ENCODE peak calls at places on chromosomes 7 and 10, in nine cellular contexts. One of them, this sample, is unnamed.

GRCh38 chr7:33334349-33334748 is 205.0 kb downstream of the BBS9 start:
- DNase-seq in T-helper 1 cell: no peak
- DNase-seq in A549: no peak
- DNase-seq in hepatic stellate cell: no peak
- DNase-seq in hypothalamus: no peak
- DNase-seq in NCI-H1417: peak
- DNase-seq in progenitor cell of endocrine pancreas: no peak
- DNase-seq in BE2C: peak
- DNase-seq in OCI-LY7: peak
- DNase-seq in this sample: no peak

GRCh38 chr7:137992042-137992737 is 9.7 kb downstream of the CREB3L2 start:
- DNase-seq in progenitor cell of endocrine pancreas: no peak
- DNase-seq in OCI-LY7: no peak
- DNase-seq in hepatic stellate cell: peak
- DNase-seq in A549: no peak
- DNase-seq in hypothalamus: no peak
- DNase-seq in BE2C: no peak
- DNase-seq in NCI-H1417: no peak
- DNase-seq in T-helper 1 cell: no peak
- DNase-seq in this sample: no peak

GRCh38 chr7:84490661-84491060 is 296.1 kb upstream of the SEMA3A start:
- DNase-seq in NCI-H1417: no peak
- DNase-seq in T-helper 1 cell: no peak
- DNase-seq in OCI-LY7: no peak
- DNase-seq in hepatic stellate cell: no peak
- DNase-seq in progenitor cell of endocrine pancreas: no peak
- DNase-seq in A549: no peak
- DNase-seq in BE2C: peak
- DNase-seq in hypothalamus: no peak
- DNase-seq in this sample: no peak

GRCh38 chr10:947051-947450 is 15.5 kb upstream of the LARP4B start:
- DNase-seq in hepatic stellate cell: no peak
- DNase-seq in NCI-H1417: no peak
- DNase-seq in A549: no peak
- DNase-seq in OCI-LY7: no peak
- DNase-seq in BE2C: no peak
- DNase-seq in T-helper 1 cell: no peak
- DNase-seq in progenitor cell of endocrine pancreas: no peak
- DNase-seq in hypothalamus: no peak
- DNase-seq in this sample: no peak

GRCh38 chr7:27955596-27955995 is 215.6 kb downstream of the TAX1BP1 start:
- DNase-seq in hypothalamus: no peak
- DNase-seq in A549: no peak
- DNase-seq in NCI-H1417: no peak
- DNase-seq in T-helper 1 cell: no peak
- DNase-seq in BE2C: no peak
- DNase-seq in progenitor cell of endocrine pancreas: no peak
- DNase-seq in OCI-LY7: no peak
- DNase-seq in hepatic stellate cell: no peak
- DNase-seq in this sample: no peak

GRCh38 chr7:2003451-2003930 is 229.3 kb downstream of the MAD1L1 start:
- DNase-seq in progenitor cell of endocrine pancreas: no peak
- DNase-seq in NCI-H1417: no peak
- DNase-seq in T-helper 1 cell: no peak
- DNase-seq in OCI-LY7: no peak
- DNase-seq in hepatic stellate cell: no peak
- DNase-seq in hypothalamus: no peak
- DNase-seq in BE2C: no peak
- DNase-seq in A549: no peak
- DNase-seq in this sample: no peak

GRCh38 chr10:69338133-69338456 is 59.8 kb downstream of the HK1 start:
- DNase-seq in hypothalamus: no peak
- DNase-seq in progenitor cell of endocrine pancreas: no peak
- DNase-seq in OCI-LY7: no peak
- DNase-seq in hepatic stellate cell: no peak
- DNase-seq in T-helper 1 cell: no peak
- DNase-seq in A549: no peak
- DNase-seq in BE2C: no peak
- DNase-seq in NCI-H1417: no peak
- DNase-seq in this sample: no peak

GRCh38 chr10:103663802-103664201 is 170.3 kb downstream of the NEURL1 start:
- DNase-seq in BE2C: no peak
- DNase-seq in OCI-LY7: no peak
- DNase-seq in hepatic stellate cell: no peak
- DNase-seq in A549: no peak
- DNase-seq in progenitor cell of endocrine pancreas: no peak
- DNase-seq in hypothalamus: peak
- DNase-seq in T-helper 1 cell: no peak
- DNase-seq in NCI-H1417: no peak
- DNase-seq in this sample: no peak

GRCh38 chr7:137953692-137954470 is 48.0 kb downstream of the CREB3L2 start:
- DNase-seq in progenitor cell of endocrine pancreas: no peak
- DNase-seq in hepatic stellate cell: no peak
- DNase-seq in OCI-LY7: no peak
- DNase-seq in A549: peak
- DNase-seq in hypothalamus: no peak
- DNase-seq in T-helper 1 cell: no peak
- DNase-seq in BE2C: no peak
- DNase-seq in NCI-H1417: no peak
- DNase-seq in this sample: no peak

GRCh38 chr7:542935-543789 is 23.5 kb upstream of the PDGFA start:
- DNase-seq in hepatic stellate cell: peak
- DNase-seq in A549: peak
- DNase-seq in OCI-LY7: no peak
- DNase-seq in BE2C: no peak
- DNase-seq in T-helper 1 cell: no peak
- DNase-seq in hypothalamus: no peak
- DNase-seq in NCI-H1417: no peak
- DNase-seq in progenitor cell of endocrine pancreas: no peak
- DNase-seq in this sample: no peak

GRCh38 chr7:109354000-109354399 is 784.3 kb downstream of the DNAJB9 start:
- DNase-seq in T-helper 1 cell: no peak
- DNase-seq in OCI-LY7: no peak
- DNase-seq in hepatic stellate cell: no peak
- DNase-seq in BE2C: no peak
- DNase-seq in progenitor cell of endocrine pancreas: no peak
- DNase-seq in NCI-H1417: no peak
- DNase-seq in A549: no peak
- DNase-seq in hypothalamus: no peak
- DNase-seq in this sample: no peak

GRCh38 chr7:66741-67140 is 125.6 kb upstream of the FAM20C start:
- DNase-seq in progenitor cell of endocrine pancreas: no peak
- DNase-seq in hypothalamus: no peak
- DNase-seq in OCI-LY7: no peak
- DNase-seq in hepatic stellate cell: no peak
- DNase-seq in A549: no peak
- DNase-seq in NCI-H1417: no peak
- DNase-seq in T-helper 1 cell: no peak
- DNase-seq in BE2C: no peak
- DNase-seq in this sample: no peak

GRCh38 chr7:142485617-142486226 is 227.9 kb upstream of the PRSS58 start:
- DNase-seq in progenitor cell of endocrine pancreas: no peak
- DNase-seq in T-helper 1 cell: no peak
- DNase-seq in hypothalamus: no peak
- DNase-seq in A549: no peak
- DNase-seq in hepatic stellate cell: no peak
- DNase-seq in NCI-H1417: no peak
- DNase-seq in OCI-LY7: no peak
- DNase-seq in BE2C: no peak
- DNase-seq in this sample: no peak

GRCh38 chr10:29634764-29635625 is at the start of gene SVIL:
- DNase-seq in T-helper 1 cell: no peak
- DNase-seq in NCI-H1417: peak
- DNase-seq in OCI-LY7: no peak
- DNase-seq in hypothalamus: no peak
- DNase-seq in hepatic stellate cell: no peak
- DNase-seq in progenitor cell of endocrine pancreas: no peak
- DNase-seq in A549: no peak
- DNase-seq in BE2C: peak
- DNase-seq in this sample: no peak